ENCODE peak calls at places on chromosomes 5 and 9, in four cellular contexts. M, E, F and S are unnamed samples.

GRCh38 chr5:171810217-171810616 is 24.6 kb downstream of the SMIM23 start:
- DNase-seq in M (no peak), E (no peak), F (no peak), S (peak; percentile 45)

GRCh38 chr5:139749242-139749641 is 46.4 kb upstream of the PSD2 start:
- DNase-seq in M (no peak), E (peak; percentile 33), F (no peak), S (peak; percentile 47)

GRCh38 chr5:170287532-170287931 is 10.0 kb downstream of the LCP2 start:
- DNase-seq in M (no peak), E (no peak), F (no peak), S (no peak)

GRCh38 chr9:36137392-36138004 is 965 bp downstream of the GLIPR2 start:
- DNase-seq in M (no peak), E (no peak), F (no peak), S (peak; percentile 48)

GRCh38 chr5:173472784-173473278 is 143.6 kb downstream of the BOD1 start:
- DNase-seq in M (no peak), E (peak; percentile 58), F (peak; percentile 38), S (no peak)

GRCh38 chr9:91211919-91212318 is 149.8 kb downstream of the AUH start:
- DNase-seq in M (no peak), E (no peak), F (no peak), S (peak; percentile 60)

GRCh38 chr5:57435701-57436134 is 46.9 kb downstream of the ACTBL2 start:
- DNase-seq in M (peak; percentile 93), E (peak; percentile 59), F (peak; percentile 85), S (no peak)

GRCh38 chr9:134594376-134594941 is 47.1 kb upstream of the COL5A1 start:
- DNase-seq in M (no peak), E (no peak), F (no peak), S (no peak)

GRCh38 chr9:4614627-4615026 is 47.5 kb upstream of the PLPP6 start:
- DNase-seq in M (no peak), E (no peak), F (no peak), S (no peak)

GRCh38 chr5:77981820-77982219 is 205.7 kb upstream of the TBCA start:
- DNase-seq in M (no peak), E (no peak), F (no peak), S (peak; percentile 4)

GRCh38 chr9:119639287-119639955 is 270.2 kb upstream of the BRINP1 start:
- DNase-seq in M (no peak), E (peak; percentile 20), F (peak; percentile 0), S (peak; percentile 8)

GRCh38 chr9:131266301-131267229 is 9.7 kb downstream of the FAM78A start:
- DNase-seq in M (no peak), E (no peak), F (no peak), S (no peak)

GRCh38 chr5:10306114-10306513 is 1.6 kb downstream of the CMBL start:
- DNase-seq in M (no peak), E (no peak), F (no peak), S (no peak)

GRCh38 chr9:130343445-130343918 is 77.9 kb downstream of the HMCN2 start:
- DNase-seq in M (no peak), E (peak; percentile 17), F (no peak), S (peak; percentile 52)

GRCh38 chr5:172881691-172882370 is 47.8 kb downstream of the ERGIC1 start:
- DNase-seq in M (no peak), E (no peak), F (peak; percentile 83), S (no peak)

GRCh38 chr9:77402286-77402685 is 225.0 kb downstream of the VPS13A start:
- DNase-seq in M (no peak), E (no peak), F (no peak), S (no peak)

GRCh38 chr9:125965421-125965820 is 218.2 kb downstream of the PBX3 start:
- DNase-seq in M (no peak), E (no peak), F (no peak), S (no peak)

GRCh38 chr5:175609504-175609903 is 48.4 kb upstream of the HRH2 start:
- DNase-seq in M (no peak), E (no peak), F (no peak), S (no peak)

GRCh38 chr9:38687389-38687842 is 32.5 kb downstream of the FAM240B start:
- DNase-seq in M (no peak), E (peak; percentile 69), F (no peak), S (peak; percentile 90)

GRCh38 chr9:98232926-98233325 is 22.5 kb downstream of the TBC1D2 start:
- DNase-seq in M (no peak), E (no peak), F (no peak), S (no peak)

GRCh38 chr5:68708842-68709170 is 385.0 kb upstream of the SLC30A5 start:
- DNase-seq in M (no peak), E (no peak), F (no peak), S (no peak)

GRCh38 chr5:69083412-69083811 is 10.4 kb upstream of the SLC30A5 start:
- DNase-seq in M (no peak), E (peak; percentile 63), F (peak; percentile 42), S (peak; percentile 71)

GRCh38 chr5:126965061-126965475 is 65.3 kb downstream of the MARCHF3 start:
- DNase-seq in M (peak; percentile 82), E (peak; percentile 77), F (peak; percentile 62), S (peak; percentile 14)

GRCh38 chr5:78008356-78008967 is 232.3 kb upstream of the TBCA start:
- DNase-seq in M (peak; percentile 3), E (peak; percentile 54), F (peak; percentile 42), S (peak; percentile 74)

GRCh38 chr9:14314424-14314928 is 535 bp upstream of the NFIB start:
- DNase-seq in M (no peak), E (peak; percentile 96), F (peak; percentile 82), S (peak; percentile 73)

GRCh38 chr5:125017796-125018195 is 271.4 kb upstream of the ZNF608 start:
- DNase-seq in M (no peak), E (no peak), F (peak; percentile 3), S (peak; percentile 42)

GRCh38 chr5:140239461-140239860 is 63.4 kb downstream of the PFDN1 start:
- DNase-seq in M (no peak), E (no peak), F (no peak), S (no peak)